ENCODE peak calls at places on chromosomes 2 and 18, in seven cellular contexts. L, I, X, U, Y, R and W are unnamed samples.

GRCh38 chr2:222982010-222982908 is 69.7 kb upstream of the KCNE4 start:
- DNase-seq in X (peak), U (no peak), I (peak), Y (peak), R (peak), L (peak), W (peak)

GRCh38 chr2:20221169-20221938 is 3.6 kb downstream of the SDC1 start:
- DNase-seq in I (peak), X (no peak), U (peak), Y (peak), L (peak), R (no peak), W (peak)

GRCh38 chr2:165469417-165469816 is at the start of gene CSRNP3:
- DNase-seq in U (no peak), I (peak), X (peak), Y (peak), R (peak), L (peak), W (peak)

GRCh38 chr2:206084468-206084869 is 1.5 kb downstream of the INO80D start:
- DNase-seq in X (peak), Y (peak), I (peak), R (peak), L (peak), U (peak), W (peak)

GRCh38 chr18:35634376-35634775 is 52.8 kb downstream of the GALNT1 start:
- DNase-seq in I (no peak), U (no peak), R (no peak), L (no peak), Y (no peak), X (no peak), W (peak)

GRCh38 chr18:989423-989822 is 84.8 kb downstream of the ADCYAP1 start:
- DNase-seq in I (no peak), R (no peak), L (no peak), U (no peak), Y (no peak), X (no peak), W (no peak)

GRCh38 chr2:134436706-134437105 is 182.8 kb downstream of the MGAT5 start:
- DNase-seq in U (no peak), R (no peak), X (no peak), L (no peak), I (no peak), Y (peak), W (no peak)

GRCh38 chr2:205772983-205773382 is 90.7 kb downstream of the NRP2 start:
- DNase-seq in Y (no peak), U (no peak), X (no peak), I (no peak), L (no peak), R (no peak), W (no peak)

GRCh38 chr2:226478121-226478809 is 321.4 kb downstream of the IRS1 start:
- DNase-seq in R (no peak), X (peak), L (peak), Y (peak), I (peak), U (no peak), W (peak)

GRCh38 chr2:46547223-46548102 is 68.1 kb downstream of the TMEM247 start:
- DNase-seq in X (no peak), Y (no peak), I (no peak), L (peak), R (peak), U (no peak), W (no peak)

GRCh38 chr18:7330041-7330440 is 99.2 kb downstream of the LRRC30 start:
- DNase-seq in X (no peak), R (no peak), I (no peak), L (no peak), U (no peak), Y (no peak), W (no peak)

GRCh38 chr2:70984228-70984575 is 5.8 kb downstream of the ANKRD53 start:
- DNase-seq in L (no peak), U (no peak), R (no peak), I (no peak), X (no peak), Y (no peak), W (no peak)

GRCh38 chr18:13237073-13237472 is 18.5 kb downstream of the LDLRAD4 start:
- DNase-seq in L (peak), Y (no peak), X (no peak), U (peak), R (no peak), I (no peak), W (no peak)

GRCh38 chr18:54766631-54767030 is 61.6 kb upstream of the RAB27B start:
- DNase-seq in X (no peak), R (no peak), I (peak), Y (peak), U (no peak), L (no peak), W (no peak)

GRCh38 chr2:230713331-230714121 is 884 bp downstream of the CAB39 start:
- DNase-seq in I (no peak), R (peak), Y (no peak), X (peak), U (peak), L (peak), W (no peak)

GRCh38 chr18:80135136-80135535 is 26.1 kb downstream of the ADNP2 start:
- DNase-seq in Y (no peak), U (no peak), I (no peak), R (no peak), L (no peak), X (no peak), W (no peak)

GRCh38 chr2:226720948-226721347 is 78.7 kb downstream of the IRS1 start:
- DNase-seq in Y (no peak), I (no peak), R (no peak), U (no peak), L (peak), X (no peak), W (no peak)

GRCh38 chr2:227657204-227657845 is 9.3 kb upstream of the SCYGR5 start:
- DNase-seq in U (no peak), I (peak), Y (peak), R (no peak), X (peak), L (no peak), W (peak)

DNA sequence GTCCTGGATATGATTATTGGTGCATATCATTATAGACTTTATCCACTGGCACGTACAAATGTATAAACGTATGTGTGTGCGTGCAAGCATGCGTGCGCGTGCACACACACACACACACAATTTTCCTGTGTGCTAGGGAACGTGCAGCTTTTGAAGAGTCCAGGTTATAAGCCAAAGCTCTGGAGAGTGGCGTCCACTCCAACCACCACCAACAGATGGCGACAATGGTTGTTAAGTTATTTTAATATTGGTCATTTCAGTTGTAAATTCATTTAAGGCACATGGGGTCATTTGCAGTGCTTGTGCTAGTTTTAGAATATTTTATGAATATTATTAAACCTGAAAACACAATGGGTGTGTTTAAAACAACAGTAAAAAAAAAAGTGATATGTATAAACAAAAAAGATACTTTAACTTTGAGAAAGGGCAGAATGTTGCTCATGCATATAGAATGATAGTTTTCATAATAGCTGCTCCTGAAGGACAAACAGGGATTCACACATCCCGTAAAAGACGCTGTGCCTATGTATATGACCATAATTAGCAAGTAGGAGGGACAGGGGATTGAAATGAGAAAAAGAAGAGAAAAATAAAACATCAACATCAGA is 124.2 kb upstream of the ITGB6 start:
- DNase-seq in Y (peak), U (peak), X (peak), R (peak), I (peak), L (peak), W (peak)
- TF ChIP-seq CTCF in Y (peak), U (peak), X (peak), R (peak), I (peak), L (peak), W (peak)

GRCh38 chr2:100173907-100174525 is 31.6 kb upstream of the AFF3 start:
- DNase-seq in L (no peak), X (no peak), U (no peak), I (no peak), Y (no peak), R (no peak), W (no peak)
- H3K4me3 ChIP-seq in L (no peak), X (no peak), U (no peak), I (no peak), Y (no peak), R (no peak), W (no peak)

DNA sequence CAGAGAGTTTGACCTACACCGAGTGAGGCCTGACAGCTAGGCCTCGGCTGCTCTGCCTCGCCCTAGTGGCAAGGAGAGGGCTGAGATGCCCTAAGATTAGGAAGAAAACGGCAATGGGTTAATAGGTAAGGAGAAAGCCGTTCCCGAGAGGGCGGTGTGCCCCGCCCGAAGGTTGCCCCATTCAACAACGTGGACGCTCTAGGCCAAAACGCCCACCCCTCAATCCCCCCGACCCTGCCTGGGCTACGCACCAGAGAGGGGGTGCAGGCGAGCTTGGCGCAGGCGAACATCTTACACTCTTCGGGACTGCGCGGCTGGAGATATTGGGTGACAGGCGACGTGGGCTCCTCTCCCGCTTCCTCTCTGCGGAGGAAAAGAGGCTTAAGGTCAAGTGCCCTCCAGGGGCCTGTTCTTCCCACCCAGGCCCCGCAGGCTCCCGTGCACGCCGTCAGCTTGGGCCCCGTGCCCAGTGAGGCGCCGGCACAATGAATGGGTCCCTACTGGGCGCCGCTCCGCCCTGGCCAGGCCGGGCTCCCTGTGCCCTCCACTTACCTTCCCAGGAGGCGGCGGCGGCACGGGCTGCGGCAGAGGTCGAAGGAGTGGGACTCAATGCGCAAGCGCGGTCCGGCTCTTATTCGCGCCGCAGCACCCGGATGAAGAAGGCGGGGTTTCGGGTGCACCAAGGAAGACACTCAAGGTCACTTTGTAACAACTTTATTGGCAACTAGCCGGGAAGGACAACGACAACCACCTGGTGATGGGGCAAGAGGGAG is at the start of gene ATP5MC3:
- DNase-seq in L (peak), Y (peak), I (peak), U (peak), X (peak), R (peak), W (peak)
- TF ChIP-seq CTCF in L (peak), Y (no peak), I (peak), U (peak), X (no peak), R (peak), W (no peak)

GRCh38 chr2:218264773-218265601 is 4.2 kb downstream of the GPBAR1 start:
- DNase-seq in X (no peak), L (no peak), R (no peak), I (no peak), Y (no peak), U (peak), W (no peak)

GRCh38 chr2:218262631-218263586 is 2.1 kb downstream of the GPBAR1 start:
- DNase-seq in X (no peak), L (no peak), R (no peak), U (peak), Y (no peak), I (no peak), W (no peak)

GRCh38 chr2:218261424-218262273 is 834 bp downstream of the GPBAR1 start:
- DNase-seq in R (peak), I (no peak), X (no peak), U (peak), Y (no peak), L (peak), W (no peak)

GRCh38 chr2:218265626-218266025 is 4.3 kb downstream of the AAMP start:
- DNase-seq in L (no peak), I (no peak), Y (no peak), R (no peak), X (no peak), U (no peak), W (no peak)

GRCh38 chr2:218263817-218264611 is 3.2 kb downstream of the GPBAR1 start:
- DNase-seq in Y (no peak), U (peak), R (no peak), X (no peak), L (no peak), I (no peak), W (no peak)
- H3K4me3 ChIP-seq in Y (no peak), U (no peak), R (no peak), X (no peak), L (no peak), I (no peak), W (no peak)

DNA sequence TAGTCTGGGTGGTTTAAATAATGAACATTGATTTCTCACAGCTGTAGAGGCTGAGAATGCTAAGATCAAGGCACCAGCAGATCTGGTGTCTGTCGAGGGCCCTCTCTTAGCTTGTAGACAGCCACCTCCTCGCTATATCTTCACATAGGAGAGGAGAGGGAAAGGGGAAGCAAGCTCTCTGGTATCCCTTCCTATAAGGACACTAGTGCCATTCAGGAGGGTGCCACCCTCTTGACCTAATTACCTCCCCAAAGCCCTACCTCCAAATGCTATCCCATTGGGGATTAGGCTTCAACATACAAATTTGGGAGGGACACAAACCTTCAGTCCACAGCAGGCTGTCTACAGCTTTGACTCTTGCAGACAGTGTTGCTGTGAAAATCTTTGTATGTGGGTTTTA is 76.7 kb downstream of the BOLA3 start:
- DNase-seq in Y (no peak), L (no peak), R (no peak), U (no peak), X (no peak), I (no peak), W (no peak)
- TF ChIP-seq CTCF in Y (no peak), L (no peak), R (no peak), U (no peak), X (no peak), I (no peak), W (no peak)

GRCh38 chr2:1726558-1726957 is 17.8 kb downstream of the PXDN start:
- DNase-seq in L (no peak), I (no peak), Y (no peak), U (no peak), X (no peak), R (no peak), W (no peak)

GRCh38 chr2:1718339-1719220 is 25.7 kb downstream of the PXDN start:
- DNase-seq in U (no peak), Y (no peak), X (no peak), R (peak), L (peak), I (no peak), W (no peak)

GRCh38 chr2:1722692-1723091 is 21.6 kb downstream of the PXDN start:
- DNase-seq in R (no peak), L (no peak), I (no peak), Y (no peak), X (no peak), U (no peak), W (no peak)

GRCh38 chr2:1723397-1724042 is 20.8 kb downstream of the PXDN start:
- DNase-seq in R (no peak), L (no peak), U (no peak), I (no peak), Y (no peak), X (no peak), W (no peak)

GRCh38 chr2:1721706-1722483 is 22.4 kb downstream of the PXDN start:
- DNase-seq in I (peak), Y (peak), R (no peak), X (no peak), L (peak), U (no peak), W (peak)
- H3K4me3 ChIP-seq in I (no peak), Y (no peak), R (no peak), X (no peak), L (no peak), U (no peak), W (no peak)

GRCh38 chr2:7111626-7112025 is 194.4 kb downstream of the RNF144A start:
- DNase-seq in Y (peak), L (no peak), X (peak), R (peak), U (no peak), I (no peak), W (no peak)
- TF ChIP-seq CTCF in Y (peak), L (peak), X (no peak), R (peak), U (no peak), I (peak), W (peak)

GRCh38 chr18:47109049-47109448 is 41.3 kb downstream of the HDHD2 start:
- DNase-seq in X (no peak), Y (no peak), U (no peak), I (no peak), R (no peak), L (no peak), W (no peak)
- H3K4me3 ChIP-seq in X (no peak), Y (no peak), U (no peak), I (no peak), R (no peak), L (no peak), W (no peak)

DNA sequence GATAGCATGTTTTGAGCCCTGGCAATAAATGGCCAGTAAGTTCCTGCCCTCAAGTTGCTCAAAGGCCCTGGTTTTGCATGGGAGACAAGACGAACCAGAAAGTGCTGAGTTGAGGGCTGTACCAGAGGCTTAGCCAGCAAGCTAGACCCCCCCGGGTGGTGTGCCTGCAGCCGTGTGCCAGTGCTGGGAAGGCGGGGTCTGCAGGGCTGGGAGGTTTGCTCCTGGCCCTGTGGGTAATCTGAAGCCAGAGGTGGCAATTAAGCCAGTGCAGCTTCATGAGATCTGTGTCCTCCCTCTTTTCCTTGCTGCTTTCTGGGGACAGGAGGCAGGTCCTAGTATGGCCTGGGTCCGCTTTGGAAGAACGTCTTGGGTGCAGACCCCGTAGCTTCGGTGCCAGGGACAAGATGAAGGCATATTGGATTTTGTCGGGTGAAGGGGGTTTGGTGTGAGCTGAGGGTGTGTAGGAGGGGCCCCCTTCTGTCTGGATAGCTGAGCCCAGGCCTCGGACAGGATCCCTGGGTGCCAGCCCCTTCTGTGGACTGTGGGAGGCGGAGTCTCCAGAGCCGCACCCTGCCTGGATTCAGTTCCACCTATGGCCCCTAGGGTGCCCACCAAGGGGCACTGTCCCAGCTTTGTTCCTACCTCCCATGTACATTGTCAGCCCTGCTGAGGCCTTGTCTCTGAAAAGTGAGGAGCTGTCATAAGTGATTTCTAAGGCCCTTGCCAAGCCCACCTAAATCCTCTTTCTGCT is 15.6 kb downstream of the ATOH8 start:
- DNase-seq in X (peak), Y (no peak), I (no peak), L (peak), R (peak), U (no peak), W (no peak)
- TF ChIP-seq CTCF in X (peak), Y (peak), I (peak), L (peak), R (peak), U (peak), W (peak)

GRCh38 chr2:109342451-109342850 is 213.4 kb downstream of the SH3RF3 start:
- DNase-seq in I (no peak), X (no peak), R (no peak), U (no peak), Y (no peak), L (no peak), W (no peak)
- H3K4me3 ChIP-seq in I (no peak), X (no peak), R (no peak), U (no peak), Y (no peak), L (no peak), W (no peak)